ENCODE peak calls at places on chromosome 12, in four cellular contexts. L, B, F and W are unnamed samples.
A peak's percentile ranks its signal among the peaks of the same experiment; 100 is the strongest.

GRCh38 chr12:69383074-69383473 is 23.5 kb downstream of the YEATS4 start:
- DNase-seq in L (no peak), B (no peak), F (no peak), W (no peak)

GRCh38 chr12:116180448-116180847 is 97.0 kb downstream of the MED13L start:
- DNase-seq in L (no peak), B (no peak), F (no peak), W (no peak)

GRCh38 chr12:31245822-31246469 is 80.0 kb downstream of the SINHCAF start:
- DNase-seq in L (peak; percentile 44), B (peak; percentile 50), F (no peak), W (no peak)

GRCh38 chr12:15015121-15015520 is 42.3 kb downstream of the PDE6H start:
- DNase-seq in L (no peak), B (no peak), F (no peak), W (no peak)

GRCh38 chr12:47808049-47808448 is 11.7 kb downstream of the HDAC7 start:
- DNase-seq in L (no peak), B (peak; percentile 48), F (no peak), W (no peak)

GRCh38 chr12:124426594-124427550 is 132.0 kb downstream of the RFLNA start:
- DNase-seq in L (no peak), B (no peak), F (no peak), W (no peak)

GRCh38 chr12:104054681-104055346 is 4.8 kb upstream of the GLT8D2 start:
- DNase-seq in L (no peak), B (no peak), F (no peak), W (no peak)

GRCh38 chr12:113818833-113819232 is 147.3 kb downstream of the RBM19 start:
- DNase-seq in L (peak; percentile 27), B (peak; percentile 44), F (no peak), W (no peak)

GRCh38 chr12:119699199-119699765 is 31.3 kb downstream of the PRKAB1 start:
- DNase-seq in L (no peak), B (no peak), F (no peak), W (no peak)

GRCh38 chr12:96670334-96670899 is 181.0 kb downstream of the CFAP54 start:
- DNase-seq in L (peak; percentile 44), B (no peak), F (no peak), W (no peak)

GRCh38 chr12:97835541-97835940 is 372.9 kb downstream of the RMST start:
- DNase-seq in L (no peak), B (no peak), F (no peak), W (no peak)

GRCh38 chr12:6078378-6079083 is 45.9 kb downstream of the VWF start:
- DNase-seq in L (no peak), B (no peak), F (no peak), W (no peak)

GRCh38 chr12:13745100-13745678 is 236.2 kb downstream of the GRIN2B start:
- DNase-seq in L (no peak), B (no peak), F (no peak), W (no peak)

GRCh38 chr12:115324949-115325638 is 641.1 kb upstream of the TBX3 start:
- DNase-seq in L (no peak), B (no peak), F (no peak), W (no peak)

GRCh38 chr12:18750087-18750486 is 12.2 kb downstream of the CAPZA3 start:
- DNase-seq in L (no peak), B (no peak), F (no peak), W (no peak)

GRCh38 chr12:132084681-132085635 is 59.2 kb downstream of the DDX51 start:
- DNase-seq in L (peak; percentile 84), B (peak; percentile 90), F (no peak), W (no peak)

GRCh38 chr12:88805286-88805685 is 225.0 kb upstream of the KITLG start:
- DNase-seq in L (no peak), B (no peak), F (no peak), W (no peak)

GRCh38 chr12:76919388-76920181 is 40.8 kb upstream of the CSRP2 start:
- DNase-seq in L (no peak), B (no peak), F (no peak), W (no peak)

GRCh38 chr12:123101467-123102004 is 49.4 kb downstream of the PITPNM2 start:
- DNase-seq in L (no peak), B (no peak), F (no peak), W (no peak)

GRCh38 chr12:128687851-128688250 is 135.9 kb downstream of the SLC15A4 start:
- DNase-seq in L (no peak), B (no peak), F (no peak), W (no peak)

GRCh38 chr12:126385785-126386184 is 1320.5 kb downstream of the AACS start:
- DNase-seq in L (no peak), B (no peak), F (no peak), W (no peak)

GRCh38 chr12:113702796-113703195 is 231.1 kb upstream of the LHX5 start:
- DNase-seq in L (no peak), B (no peak), F (no peak), W (no peak)

GRCh38 chr12:117402363-117402762 is 40.9 kb upstream of the NOS1 start:
- DNase-seq in L (peak; percentile 3), B (peak; percentile 11), F (no peak), W (no peak)

GRCh38 chr12:121789800-121790748 is 3.4 kb downstream of the RHOF start:
- DNase-seq in L (no peak), B (no peak), F (no peak), W (no peak)

GRCh38 chr12:1429980-1430379 is 164.4 kb downstream of the FBXL14 start:
- DNase-seq in L (no peak), B (no peak), F (no peak), W (no peak)

GRCh38 chr12:76055393-76055792 is 23.8 kb upstream of the PHLDA1 start:
- DNase-seq in L (no peak), B (no peak), F (no peak), W (no peak)

GRCh38 chr12:67540920-67541624 is 107.5 kb upstream of the DYRK2 start:
- DNase-seq in L (no peak), B (no peak), F (no peak), W (no peak)

GRCh38 chr12:87320724-87321123 is 708.5 kb downstream of the C12orf50 start:
- DNase-seq in L (no peak), B (no peak), F (no peak), W (no peak)

GRCh38 chr12:52216807-52217206 is 16.2 kb upstream of the KRT7 start:
- DNase-seq in L (no peak), B (no peak), F (no peak), W (no peak)

GRCh38 chr12:111034148-111034910 is 114.0 kb upstream of the MYL2 start:
- DNase-seq in L (no peak), B (no peak), F (no peak), W (no peak)

GRCh38 chr12:64696065-64696741 is 63.0 kb downstream of the GNS start:
- DNase-seq in L (peak; percentile 28), B (peak; percentile 24), F (no peak), W (no peak)

GRCh38 chr12:130761537-130762318 is 45.6 kb upstream of the RIMBP2 start:
- DNase-seq in L (peak; percentile 54), B (peak; percentile 72), F (peak; percentile 29), W (no peak)

GRCh38 chr12:95820096-95820703 is 29.6 kb upstream of the NTN4 start:
- DNase-seq in L (peak; percentile 62), B (peak; percentile 28), F (peak; percentile 41), W (no peak)

GRCh38 chr12:124916370-124917134 is 2.1 kb upstream of the UBC start:
- DNase-seq in L (peak; percentile 96), B (peak; percentile 50), F (peak; percentile 90), W (no peak)

DNA sequence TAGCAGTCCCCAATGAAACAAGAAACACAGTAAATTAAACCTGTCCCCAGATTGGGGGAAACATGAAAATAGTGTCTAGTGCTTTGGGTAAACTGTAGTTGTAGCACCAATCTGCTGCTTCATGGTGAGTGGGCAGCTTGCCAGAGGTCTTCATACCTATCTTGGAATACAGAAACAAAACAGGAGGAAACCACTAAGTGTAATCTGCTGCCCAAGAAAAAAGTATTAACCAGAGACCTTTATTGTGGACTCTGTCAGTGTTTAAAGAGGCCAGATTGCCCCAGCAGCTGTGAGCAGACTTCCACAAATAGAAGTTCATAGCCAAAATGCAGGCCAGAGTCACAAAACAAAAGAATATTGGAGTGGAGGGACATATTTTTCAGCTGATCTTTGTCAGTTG is 2.3 kb downstream of the ISCU start:
- DNase-seq in L (no peak), B (peak; percentile 39), F (no peak), W (no peak)
- H3K9me3 ChIP-seq in L (no peaks in the 10 kb centered on the region), B (no peaks in the 10 kb centered on the region), F (no peaks in the 10 kb centered on the region), W (no peaks in the 10 kb centered on the region)

GRCh38 chr12:26197832-26198231 is 2.5 kb downstream of the SSPN start:
- DNase-seq in L (no peak), B (no peak), F (no peak), W (no peak)
- TF ChIP-seq TCF7L2 in L (no peak), B (no peak), F (no peak), W (no peak)

GRCh38 chr12:62618319-62618718 is 151.7 kb downstream of the MON2 start:
- DNase-seq in L (no peak), B (no peak), F (no peak), W (no peak)
- TF ChIP-seq POLR2AphosphoS5 in L (no peak), B (no peak), F (no peak), W (no peak)

GRCh38 chr12:7171854-7172253 is 17.6 kb upstream of the PEX5 start:
- DNase-seq in L (no peak), B (no peak), F (no peak), W (no peak)
- H3K9me3 ChIP-seq in L (peaks cover 56% of the 10 kb centered on the region), B (no peaks in the 10 kb centered on the region), F (peaks cover 13% of the 10 kb centered on the region), W (peaks cover 11% of the 10 kb centered on the region)

DNA sequence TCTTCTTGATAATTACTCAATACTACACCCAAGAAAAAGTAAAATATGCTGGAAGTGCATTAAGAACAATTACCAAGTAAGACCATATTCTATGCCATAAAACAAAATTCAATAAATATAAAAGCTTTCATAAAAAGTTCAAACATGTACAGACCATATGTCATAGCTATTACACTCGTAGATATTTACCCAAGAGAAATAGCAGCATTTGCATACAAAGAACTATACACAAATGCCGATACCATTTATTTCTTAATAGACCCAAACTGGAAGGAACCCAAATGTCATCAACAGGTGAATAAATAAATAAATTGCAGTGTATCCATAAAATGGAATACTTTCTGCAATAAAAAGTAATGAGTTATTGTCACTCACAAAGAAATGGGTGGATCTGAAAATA is 78.3 kb upstream of the SLC16A7 start:
- DNase-seq in L (no peak), B (no peak), F (no peak), W (no peak)
- TF ChIP-seq TCF7L2 in L (no peak), B (no peak), F (no peak), W (no peak)